ENCODE peak calls at places on chromosomes 4 and X, in four cellular contexts. One of them, this sample, is unnamed.

GRCh38 chr4:17494258-17494657 is 17.6 kb downstream of the QDPR start:
- DNase-seq in mesenchymal stem cell: peak
- DNase-seq in PC-3: peak
- DNase-seq in HCT116: no peak
- DNase-seq in this sample: peak

GRCh38 chr4:152516156-152516555 is 19.7 kb downstream of the FBXW7 start:
- DNase-seq in mesenchymal stem cell: no peak
- DNase-seq in PC-3: no peak
- DNase-seq in HCT116: no peak
- DNase-seq in this sample: no peak

GRCh38 chr4:89549907-89550306 is 242.3 kb upstream of the GPRIN3 start:
- DNase-seq in mesenchymal stem cell: peak
- DNase-seq in PC-3: peak
- DNase-seq in HCT116: no peak
- DNase-seq in this sample: no peak

GRCh38 chr4:83362492-83363329 is 28.1 kb upstream of the HPSE start:
- DNase-seq in mesenchymal stem cell: peak
- DNase-seq in PC-3: peak
- DNase-seq in HCT116: no peak
- DNase-seq in this sample: no peak

GRCh38 chr4:26161030-26161824 is 159.6 kb upstream of the RBPJ start:
- DNase-seq in mesenchymal stem cell: no peak
- DNase-seq in PC-3: peak
- DNase-seq in HCT116: no peak
- DNase-seq in this sample: no peak

GRCh38 chr4:20084488-20084887 is 167.2 kb upstream of the SLIT2 start:
- DNase-seq in mesenchymal stem cell: no peak
- DNase-seq in PC-3: no peak
- DNase-seq in HCT116: no peak
- DNase-seq in this sample: no peak

GRCh38 chrX:11398785-11399184 is 105.6 kb downstream of the AMELX start:
- DNase-seq in mesenchymal stem cell: no peak
- DNase-seq in PC-3: peak
- DNase-seq in HCT116: no peak
- DNase-seq in this sample: no peak

GRCh38 chrX:17496407-17496806 is 121.4 kb downstream of the NHS start:
- DNase-seq in mesenchymal stem cell: no peak
- DNase-seq in PC-3: peak
- DNase-seq in HCT116: no peak
- DNase-seq in this sample: no peak

GRCh38 chrX:110563276-110563675 is 204.6 kb downstream of the RTL9 start:
- DNase-seq in mesenchymal stem cell: no peak
- DNase-seq in PC-3: peak
- DNase-seq in HCT116: no peak
- DNase-seq in this sample: no peak

GRCh38 chrX:585115-585808 is 45.3 kb upstream of the SHOX start:
- DNase-seq in mesenchymal stem cell: no peak
- DNase-seq in PC-3: no peak
- DNase-seq in HCT116: no peak
- DNase-seq in this sample: no peak

GRCh38 chr4:61440306-61440705 is 240.2 kb downstream of the ADGRL3 start:
- DNase-seq in mesenchymal stem cell: no peak
- DNase-seq in PC-3: no peak
- DNase-seq in HCT116: no peak
- DNase-seq in this sample: no peak

DNA sequence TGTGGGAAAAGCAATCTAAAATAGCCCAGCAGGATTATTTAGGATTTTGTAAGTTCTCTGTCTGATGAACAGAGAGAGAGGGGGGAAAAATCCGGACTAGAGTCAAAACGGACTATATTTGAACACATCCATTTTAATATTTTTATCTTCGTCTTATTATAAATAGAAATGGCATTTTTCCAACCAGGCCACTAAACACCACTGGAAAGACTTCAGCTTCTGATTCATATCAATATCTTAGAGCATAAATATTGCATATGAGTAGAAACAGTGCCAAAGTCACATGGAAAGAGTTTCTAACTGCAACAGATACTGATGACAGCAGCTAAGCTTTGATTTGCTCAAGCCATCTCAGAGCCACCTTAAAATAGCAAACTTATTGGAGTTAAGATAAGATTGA is 479 bp downstream of the PPARGC1A start:
- DNase-seq in mesenchymal stem cell: no peak
- DNase-seq in PC-3: no peak
- DNase-seq in HCT116: no peak
- DNase-seq in this sample: no peak
- H3K27ac ChIP-seq in mesenchymal stem cell: peak
- H3K27ac ChIP-seq in PC-3: no peak
- H3K27ac ChIP-seq in HCT116: no peak
- H3K27ac ChIP-seq in this sample: no peak

GRCh38 chr4:177285953-177286352 is 23.7 kb upstream of the NEIL3 start:
- DNase-seq in mesenchymal stem cell: no peak
- DNase-seq in PC-3: no peak
- DNase-seq in HCT116: no peak
- DNase-seq in this sample: no peak

GRCh38 chr4:177281544-177281943 is 28.1 kb upstream of the NEIL3 start:
- DNase-seq in mesenchymal stem cell: peak
- DNase-seq in PC-3: no peak
- DNase-seq in HCT116: no peak
- DNase-seq in this sample: no peak

GRCh38 chr4:177282284-177282683 is 27.4 kb upstream of the NEIL3 start:
- DNase-seq in mesenchymal stem cell: no peak
- DNase-seq in PC-3: no peak
- DNase-seq in HCT116: no peak
- DNase-seq in this sample: no peak

GRCh38 chr4:177287298-177287697 is 22.4 kb upstream of the NEIL3 start:
- DNase-seq in mesenchymal stem cell: no peak
- DNase-seq in PC-3: no peak
- DNase-seq in HCT116: no peak
- DNase-seq in this sample: no peak

GRCh38 chr4:177283167-177283566 is 26.5 kb upstream of the NEIL3 start:
- DNase-seq in mesenchymal stem cell: peak
- DNase-seq in PC-3: no peak
- DNase-seq in HCT116: no peak
- DNase-seq in this sample: no peak
- H2AFZ ChIP-seq in mesenchymal stem cell: no peak
- H2AFZ ChIP-seq in PC-3: no peak
- H2AFZ ChIP-seq in HCT116: no peak
- H2AFZ ChIP-seq in this sample: peak

DNA sequence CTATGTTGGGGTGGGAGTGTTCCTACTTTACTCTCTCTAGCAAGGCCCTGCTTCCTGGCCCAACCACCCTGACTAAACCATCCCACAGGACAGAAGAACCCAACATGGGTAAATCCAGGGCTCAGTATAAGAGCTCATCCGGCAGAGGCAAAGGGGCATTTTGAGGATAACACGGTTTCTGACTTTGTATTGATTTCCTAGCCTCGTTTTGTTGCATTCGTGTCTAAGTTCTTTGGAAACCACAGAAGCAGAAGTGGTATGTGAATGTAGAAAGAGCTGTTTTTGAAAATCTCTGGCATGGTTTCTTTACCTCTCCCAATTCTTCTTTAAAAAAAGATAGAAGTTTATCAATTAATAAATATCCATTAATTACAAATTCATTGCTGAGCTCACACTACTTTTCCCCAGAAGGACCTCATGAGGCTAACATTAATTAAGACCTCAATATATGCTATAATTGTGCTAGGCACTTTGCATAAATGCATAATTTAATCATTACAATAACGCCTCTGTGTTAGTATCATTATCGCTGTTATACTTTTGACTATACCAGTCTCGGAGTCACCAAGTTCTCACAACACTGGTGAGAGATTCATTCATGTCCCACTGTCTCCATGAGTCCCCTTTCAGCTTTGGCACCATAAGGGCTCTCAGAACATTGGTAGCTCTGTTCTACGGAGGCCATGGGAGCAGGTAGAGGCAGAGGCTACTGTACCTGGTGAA is 5.8 kb upstream of the CLNK start:
- DNase-seq in mesenchymal stem cell: no peak
- DNase-seq in PC-3: no peak
- DNase-seq in HCT116: no peak
- DNase-seq in this sample: no peak
- H3K9ac ChIP-seq in mesenchymal stem cell: no peak
- H3K9ac ChIP-seq in PC-3: no peak
- H3K9ac ChIP-seq in HCT116: no peak
- H3K9ac ChIP-seq in this sample: no peak

DNA sequence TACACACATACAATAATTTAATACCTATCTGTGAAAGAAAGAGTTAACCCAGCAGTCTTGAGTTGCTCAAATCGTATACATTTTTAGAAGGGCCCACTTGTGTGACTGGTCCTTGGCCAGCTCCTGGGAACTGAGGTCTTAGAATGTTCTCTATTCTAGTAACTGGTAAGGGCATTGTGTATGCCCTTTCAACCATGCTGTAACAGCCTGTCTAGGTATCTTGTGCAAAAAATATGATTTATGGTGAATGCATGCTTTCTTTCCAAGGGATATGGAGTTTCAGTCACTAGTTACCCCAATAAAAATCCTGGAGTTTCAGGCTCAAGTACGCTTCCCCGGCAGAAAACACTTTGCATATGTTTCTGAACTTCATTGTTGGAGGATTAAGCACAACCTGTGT is 140.6 kb downstream of the NEXMIF start:
- DNase-seq in mesenchymal stem cell: no peak
- DNase-seq in PC-3: no peak
- DNase-seq in HCT116: no peak
- DNase-seq in this sample: no peak
- H3K27ac ChIP-seq in mesenchymal stem cell: no peak
- H3K27ac ChIP-seq in PC-3: no peak
- H3K27ac ChIP-seq in HCT116: no peak
- H3K27ac ChIP-seq in this sample: no peak

DNA sequence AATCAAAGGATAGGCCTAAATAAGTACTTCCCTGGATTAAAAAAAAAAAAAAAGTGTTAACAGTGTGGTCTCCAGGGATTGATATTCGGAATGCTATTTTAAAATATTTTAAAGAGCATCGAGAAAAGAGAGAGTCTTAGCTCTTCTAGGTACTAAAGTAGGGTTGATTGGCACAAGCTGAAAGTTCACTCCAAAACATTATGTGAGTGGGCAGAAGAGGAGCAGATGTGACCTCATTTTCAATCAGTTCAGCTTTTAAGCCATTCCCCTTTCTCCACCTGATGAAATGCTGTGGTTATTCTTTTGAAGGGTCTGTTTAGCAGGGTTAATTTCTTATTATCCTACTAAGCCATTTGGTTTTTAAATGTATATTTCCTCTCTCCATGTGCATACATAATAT is 69.1 kb downstream of the GALNT7 start:
- DNase-seq in mesenchymal stem cell: no peak
- DNase-seq in PC-3: no peak
- DNase-seq in HCT116: no peak
- DNase-seq in this sample: no peak
- H2AFZ ChIP-seq in mesenchymal stem cell: no peak
- H2AFZ ChIP-seq in PC-3: no peak
- H2AFZ ChIP-seq in HCT116: no peak
- H2AFZ ChIP-seq in this sample: no peak

GRCh38 chrX:43551590-43551989 is 104.5 kb upstream of the MAOA start:
- DNase-seq in mesenchymal stem cell: no peak
- DNase-seq in PC-3: no peak
- DNase-seq in HCT116: no peak
- DNase-seq in this sample: no peak
- H3K9ac ChIP-seq in mesenchymal stem cell: no peak
- H3K9ac ChIP-seq in PC-3: no peak
- H3K9ac ChIP-seq in HCT116: no peak
- H3K9ac ChIP-seq in this sample: no peak

DNA sequence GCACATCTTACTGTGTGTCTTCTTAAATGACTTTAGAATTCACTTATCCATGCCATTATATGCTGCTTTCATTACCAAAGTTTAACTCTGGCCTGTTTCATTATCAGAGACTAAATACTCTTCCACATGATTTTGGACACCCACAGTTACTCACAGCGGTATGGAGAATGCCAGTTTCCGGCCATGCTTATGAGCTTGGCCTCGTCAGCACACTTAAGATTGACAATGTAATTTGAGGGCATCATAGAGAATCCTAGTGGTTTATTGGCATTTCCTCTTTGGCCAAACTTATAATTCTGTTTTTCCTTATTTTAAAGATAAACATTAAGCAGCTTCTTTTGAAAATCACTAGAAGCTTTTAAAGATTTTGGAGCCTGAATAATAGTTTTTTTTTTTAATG is 104.5 kb downstream of the IRF2 start:
- DNase-seq in mesenchymal stem cell: no peak
- DNase-seq in PC-3: no peak
- DNase-seq in HCT116: no peak
- DNase-seq in this sample: no peak
- H3K27ac ChIP-seq in mesenchymal stem cell: no peak
- H3K27ac ChIP-seq in PC-3: no peak
- H3K27ac ChIP-seq in HCT116: no peak
- H3K27ac ChIP-seq in this sample: no peak

DNA sequence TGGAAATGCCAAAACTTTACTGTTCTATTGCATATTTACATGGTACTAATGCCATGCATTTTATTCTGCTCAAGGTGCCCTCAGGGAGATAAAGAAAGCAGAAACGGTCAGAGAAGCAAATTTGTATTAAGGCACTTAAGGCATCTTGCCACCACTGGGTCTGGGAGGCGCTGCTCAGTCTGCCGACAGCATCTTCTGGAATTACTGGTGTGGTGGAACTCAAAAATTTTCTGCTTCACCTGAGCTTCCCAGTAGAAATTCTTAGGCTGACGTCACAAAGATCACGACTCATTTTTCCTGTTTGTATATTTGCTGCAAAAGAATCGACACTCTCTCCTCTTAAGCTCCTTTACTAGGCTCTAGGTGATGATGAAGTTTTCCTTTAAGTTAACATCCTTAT is 3.0 kb downstream of the RASSF6 start:
- DNase-seq in mesenchymal stem cell: no peak
- DNase-seq in PC-3: peak
- DNase-seq in HCT116: no peak
- DNase-seq in this sample: no peak
- H2AFZ ChIP-seq in mesenchymal stem cell: no peak
- H2AFZ ChIP-seq in PC-3: no peak
- H2AFZ ChIP-seq in HCT116: no peak
- H2AFZ ChIP-seq in this sample: peak

GRCh38 chr4:24656906-24657305 is 72.6 kb upstream of the DHX15 start:
- DNase-seq in mesenchymal stem cell: no peak
- DNase-seq in PC-3: peak
- DNase-seq in HCT116: no peak
- DNase-seq in this sample: no peak
- H3K9ac ChIP-seq in mesenchymal stem cell: no peak
- H3K9ac ChIP-seq in PC-3: no peak
- H3K9ac ChIP-seq in HCT116: no peak
- H3K9ac ChIP-seq in this sample: no peak